ENCODE peak calls at places on chromosomes 4 and X, in nine cellular contexts. K is PC-3, O is fibroblast of lung, T is IMR-90, X is chondrocyte, P is cardiac muscle cell, Y is psoas muscle, A is tibial artery, E is H9. J is an unnamed sample.

GRCh38 chrX:70042399-70043371 is 7.1 kb downstream of the AWAT2 start:
- DNase-seq in K (peak), O (no peak), T (peak), X (no peak), P (no peak), Y (no peak), A (no peak), E (no peak), J (no peak)

GRCh38 chr4:101345271-101345595 is 2.1 kb downstream of the PPP3CA start:
- DNase-seq in K (no peak), O (no peak), T (peak), X (no peak), P (no peak), Y (no peak), A (no peak), E (no peak), J (peak)

GRCh38 chr4:66266035-66266434 is 595.7 kb upstream of the EPHA5 start:
- DNase-seq in K (no peak), O (no peak), T (no peak), X (no peak), P (peak), Y (peak), A (no peak), E (peak), J (no peak)

GRCh38 chr4:8657381-8657776 is 64.8 kb downstream of the CPZ start:
- DNase-seq in K (no peak), O (no peak), T (no peak), X (peak), P (no peak), Y (no peak), A (no peak), E (no peak), J (no peak)

GRCh38 chrX:39445336-39445735 is 644.1 kb downstream of the MID1IP1 start:
- DNase-seq in K (peak), O (no peak), T (no peak), X (no peak), P (peak), Y (no peak), A (no peak), E (peak), J (peak)

GRCh38 chr4:142356118-142356759 is 489.9 kb downstream of the INPP4B start:
- DNase-seq in K (no peak), O (no peak), T (no peak), X (no peak), P (no peak), Y (no peak), A (no peak), E (no peak), J (no peak)

GRCh38 chr4:2179717-2180116 is 62.2 kb downstream of the HAUS3 start:
- DNase-seq in K (no peak), O (no peak), T (no peak), X (no peak), P (peak), Y (no peak), A (no peak), E (no peak), J (no peak)

GRCh38 chr4:86596802-86597201 is 2.7 kb downstream of the PTPN13 start:
- DNase-seq in K (peak), O (peak), T (peak), X (no peak), P (no peak), Y (no peak), A (no peak), E (no peak), J (no peak)

GRCh38 chr4:16713271-16713670 is 185.2 kb downstream of the LDB2 start:
- DNase-seq in K (no peak), O (no peak), T (no peak), X (no peak), P (no peak), Y (no peak), A (no peak), E (no peak), J (no peak)

GRCh38 chrX:111876646-111877045 is 665 bp downstream of the TRPC5OS start:
- DNase-seq in K (no peak), O (no peak), T (no peak), X (no peak), P (no peak), Y (no peak), A (no peak), E (no peak), J (no peak)

GRCh38 chrX:143837444-143837843 is 46.4 kb upstream of the UBE2NL start:
- DNase-seq in K (no peak), O (no peak), T (no peak), X (no peak), P (no peak), Y (no peak), A (no peak), E (no peak), J (no peak)

GRCh38 chr4:33104190-33104773 is 2384.1 kb downstream of the PCDH7 start:
- DNase-seq in K (no peak), O (no peak), T (no peak), X (no peak), P (no peak), Y (no peak), A (no peak), E (no peak), J (no peak)

GRCh38 chr4:56102581-56102980 is 153.8 kb downstream of the CEP135 start:
- DNase-seq in K (no peak), O (no peak), T (no peak), X (no peak), P (peak), Y (no peak), A (no peak), E (no peak), J (no peak)

GRCh38 chr4:20431422-20432014 is 179.8 kb downstream of the SLIT2 start:
- DNase-seq in K (no peak), O (peak), T (no peak), X (no peak), P (no peak), Y (no peak), A (no peak), E (no peak), J (no peak)

GRCh38 chr4:189912170-189912569 is 28.5 kb upstream of the FRG1 start:
- DNase-seq in K (peak), O (no peak), T (no peak), X (no peak), P (no peak), Y (no peak), A (no peak), E (no peak), J (no peak)
- TF ChIP-seq CTCF in K (peak), O (peak), T (peak), X (peak), P (peak), Y (no peak), A (no peak), E (peak), J (peak)

DNA sequence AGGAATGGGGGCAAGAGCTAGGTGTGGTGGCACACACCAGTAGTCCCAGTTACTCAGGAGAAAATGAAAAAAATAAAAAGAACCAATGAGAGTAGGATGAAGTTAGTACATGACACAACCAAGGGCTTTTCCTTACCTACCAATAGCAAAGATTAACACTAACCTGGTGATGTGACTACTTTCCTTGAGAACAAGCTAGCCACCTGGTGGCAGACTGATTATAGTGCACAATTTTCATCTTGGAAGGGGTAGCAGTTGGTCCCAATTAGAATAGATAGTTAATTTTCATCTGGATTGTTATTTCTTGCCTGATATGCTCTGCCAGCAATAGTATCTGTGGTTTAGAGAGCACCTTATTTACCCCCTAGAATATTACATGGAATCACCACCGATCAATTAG is 1216.8 kb upstream of the PABPC4L start:
- DNase-seq in K (peak), O (peak), T (peak), X (no peak), P (no peak), Y (no peak), A (no peak), E (peak), J (no peak)
- TF ChIP-seq CTCF in K (peak), O (peak), T (peak), X (peak), P (peak), Y (no peak), A (no peak), E (peak), J (peak)

GRCh38 chr4:78222575-78223186 is 165.6 kb downstream of the FRAS1 start:
- DNase-seq in K (no peak), O (no peak), T (no peak), X (no peak), P (no peak), Y (no peak), A (no peak), E (peak), J (no peak)

GRCh38 chr4:78220283-78220682 is 163.2 kb downstream of the FRAS1 start:
- DNase-seq in K (peak), O (no peak), T (no peak), X (no peak), P (no peak), Y (no peak), A (no peak), E (no peak), J (no peak)

GRCh38 chr4:78226279-78226678 is 169.2 kb downstream of the FRAS1 start:
- DNase-seq in K (no peak), O (no peak), T (no peak), X (no peak), P (no peak), Y (no peak), A (no peak), E (no peak), J (no peak)

GRCh38 chr4:78227411-78228057 is 170.4 kb downstream of the FRAS1 start:
- DNase-seq in K (no peak), O (no peak), T (no peak), X (no peak), P (no peak), Y (no peak), A (no peak), E (no peak), J (no peak)

DNA sequence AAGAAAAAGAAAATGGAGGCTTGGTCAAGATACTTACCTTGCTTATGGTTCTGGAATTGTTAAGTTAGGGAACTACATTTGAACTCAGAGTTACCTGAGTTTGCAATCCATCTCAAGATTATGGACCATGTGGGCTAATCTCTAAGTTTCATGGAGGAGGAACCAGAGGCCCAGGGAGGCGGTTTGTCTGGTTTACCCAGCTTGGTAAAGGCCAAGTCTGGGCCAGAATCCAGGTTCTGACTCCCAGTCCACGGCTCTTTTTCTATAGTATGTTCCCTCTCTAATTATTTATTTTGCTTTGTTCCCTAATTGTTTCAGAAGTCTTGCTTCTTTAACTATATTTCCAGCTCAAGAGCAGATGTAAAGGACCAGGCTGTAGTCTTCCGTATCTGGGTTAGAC is 168.1 kb downstream of the FRAS1 start:
- DNase-seq in K (no peak), O (no peak), T (no peak), X (no peak), P (no peak), Y (no peak), A (no peak), E (no peak), J (no peak)
- TF ChIP-seq CTCF in K (no peak), O (no peak), T (no peak), X (no peak), P (no peak), Y (no peak), A (no peak), E (no peak), J (no peak)

GRCh38 chrX:105975382-105975781 is 63.1 kb downstream of the SERPINA7 start:
- DNase-seq in K (peak), O (peak), T (peak), X (no peak), P (peak), Y (no peak), A (no peak), E (no peak), J (no peak)
- TF ChIP-seq CTCF in K (peak), O (no peak), T (no peak), X (peak), P (peak), Y (no peak), A (no peak), E (peak), J (no peak)

J was measured in endothelial cell.